ENCODE peak calls at places on chromosomes 7 and 10, in five cellular contexts. J is activated naive CD4-positive, alpha-beta T cell treated with anti-CD3 and anti-CD28 coated beads, Interleukin-2, amount 50 U/mL, for 72 hours; K is PC-3; O is heart right ventricle; Z is naive B cell. U is an unnamed sample.

GRCh38 chr7:116652793-116653192 is 19.2 kb upstream of the MET start:
- ATAC-seq in J (peak; percentile 84), K (peak; percentile 23), O (peak; percentile 13), Z (no peak), U (peak; percentile 87)

GRCh38 chr7:111150709-111151108 is 59.8 kb downstream of the LRRN3 start:
- ATAC-seq in J (no peak), K (no peak), O (no peak), Z (no peak), U (no peak)

GRCh38 chr7:121278120-121279021 is 50.4 kb upstream of the WNT16 start:
- ATAC-seq in J (peak; percentile 95), K (peak; percentile 63), O (no peak), Z (no peak), U (peak; percentile 42)

GRCh38 chr7:155618708-155619633 is 25.5 kb upstream of the RBM33 start:
- ATAC-seq in J (no peak), K (peak; percentile 38), O (no peak), Z (no peak), U (no peak)

GRCh38 chr10:132802694-132803320 is 16.9 kb upstream of the NKX6-2 start:
- ATAC-seq in J (no peak), K (no peak), O (no peak), Z (no peak), U (no peak)

GRCh38 chr10:102235598-102235920 is 5.8 kb downstream of the PITX3 start:
- ATAC-seq in J (no peak), K (peak; percentile 96), O (no peak), Z (no peak), U (peak; percentile 88)

GRCh38 chr10:106566871-106567270 is 597.6 kb downstream of the SORCS1 start:
- ATAC-seq in J (no peak), K (peak; percentile 18), O (peak; percentile 57), Z (no peak), U (no peak)

GRCh38 chr7:159114981-159115380 is 29.7 kb downstream of the VIPR2 start:
- ATAC-seq in J (no peak), K (no peak), O (no peak), Z (no peak), U (no peak)

GRCh38 chr10:119688033-119688508 is 36.9 kb downstream of the BAG3 start:
- ATAC-seq in J (no peak), K (no peak), O (no peak), Z (peak; percentile 56), U (no peak)

GRCh38 chr7:149720372-149721083 is 52.9 kb downstream of the ZNF467 start:
- ATAC-seq in J (no peak), K (no peak), O (peak; percentile 85), Z (no peak), U (no peak)

GRCh38 chr7:89357121-89357520 is 561.6 kb upstream of the TEX47 start:
- ATAC-seq in J (no peak), K (no peak), O (no peak), Z (no peak), U (no peak)

GRCh38 chr7:51328351-51328801 is 11.8 kb upstream of the COBL start:
- ATAC-seq in J (no peak), K (no peak), O (peak; percentile 10), Z (no peak), U (no peak)

GRCh38 chr10:44242826-44243225 is 142.1 kb downstream of the CXCL12 start:
- ATAC-seq in J (no peak), K (no peak), O (no peak), Z (no peak), U (no peak)

GRCh38 chr7:90246184-90246583 is 1.2 kb downstream of the CFAP69 start:
- ATAC-seq in J (no peak), K (no peak), O (no peak), Z (no peak), U (no peak)

GRCh38 chr7:31023877-31024276 is 28.2 kb upstream of the ADCYAP1R1 start:
- ATAC-seq in J (peak; percentile 83), K (no peak), O (no peak), Z (no peak), U (no peak)

GRCh38 chr7:55517191-55517633 is 55.1 kb downstream of the VOPP1 start:
- ATAC-seq in J (peak; percentile 95), K (no peak), O (no peak), Z (no peak), U (no peak)

U was measured in esophagus mucosa.